ENCODE peak calls at places on chromosomes 7 and 10, in seven cellular contexts. M, J, E, R, V, F and C are unnamed samples.

GRCh38 chr7:66779669-66780408 is 39.3 kb downstream of the RABGEF1 start:
- DNase-seq in F (no peak), E (peak), V (no peak), M (no peak), R (no peak), J (peak), C (no peak)

GRCh38 chr7:130290745-130291144 is 2.2 kb upstream of the CPA4 start:
- DNase-seq in R (no peak), M (no peak), F (no peak), V (peak), J (no peak), E (peak), C (peak)

GRCh38 chr10:85609509-85609908 is 757.1 kb downstream of the GRID1 start:
- DNase-seq in M (no peak), J (no peak), E (no peak), V (no peak), F (no peak), R (no peak), C (no peak)

GRCh38 chr7:44150466-44150832 is 9.3 kb upstream of the MYL7 start:
- DNase-seq in R (no peak), E (no peak), V (no peak), J (no peak), M (no peak), F (no peak), C (no peak)

GRCh38 chr7:115299379-115300038 is 377.6 kb downstream of the MDFIC start:
- DNase-seq in J (no peak), E (peak), R (no peak), F (no peak), V (peak), M (no peak), C (peak)

GRCh38 chr10:88661577-88661976 is 2.7 kb upstream of the LIPF start:
- DNase-seq in M (no peak), R (no peak), E (no peak), V (no peak), J (no peak), F (no peak), C (no peak)

GRCh38 chr10:88409236-88409635 is 173.9 kb downstream of the RNLS start:
- DNase-seq in R (no peak), E (peak), F (no peak), J (no peak), M (no peak), V (no peak), C (no peak)

GRCh38 chr10:124701435-124701834 is 42.7 kb downstream of the FAM53B start:
- DNase-seq in F (peak), E (peak), V (peak), J (peak), R (peak), M (peak), C (peak)

GRCh38 chr10:89805599-89806013 is 104.2 kb downstream of the KIF20B start:
- DNase-seq in V (no peak), J (no peak), M (no peak), R (no peak), E (no peak), F (no peak), C (no peak)

GRCh38 chr10:44418637-44419036 is 33.7 kb upstream of the CXCL12 start:
- DNase-seq in M (no peak), E (no peak), V (no peak), R (no peak), J (no peak), F (no peak), C (no peak)

GRCh38 chr7:92464515-92464914 is 13.2 kb downstream of the ERVW-1 start:
- DNase-seq in F (no peak), J (no peak), R (no peak), V (no peak), M (no peak), E (no peak), C (no peak)

GRCh38 chr7:6536262-6536770 is 14.9 kb downstream of the GRID2IP start:
- DNase-seq in F (no peak), J (no peak), V (no peak), M (no peak), E (no peak), R (no peak), C (no peak)

GRCh38 chr10:77029684-77030407 is 607.8 kb downstream of the KCNMA1 start:
- DNase-seq in J (no peak), R (no peak), M (no peak), E (no peak), V (no peak), F (no peak), C (no peak)

GRCh38 chr10:28008054-28008453 is 9.2 kb upstream of the ODAD2 start:
- DNase-seq in J (no peak), F (no peak), V (no peak), M (no peak), R (no peak), E (no peak), C (no peak)

GRCh38 chr10:70777063-70777875 is 7.9 kb downstream of the TBATA start:
- DNase-seq in V (no peak), F (no peak), R (peak), E (no peak), J (no peak), M (no peak), C (no peak)

GRCh38 chr10:62106929-62107519 is 161.6 kb downstream of the RTKN2 start:
- DNase-seq in R (no peak), E (no peak), F (no peak), M (no peak), V (no peak), J (no peak), C (no peak)

GRCh38 chr10:118668228-118668952 is 72.9 kb upstream of the PRLHR start:
- DNase-seq in M (no peak), J (no peak), F (no peak), V (no peak), E (no peak), R (no peak), C (no peak)

GRCh38 chr10:101749033-101749432 is 26.9 kb downstream of the FGF8 start:
- DNase-seq in M (no peak), J (no peak), R (no peak), F (no peak), E (no peak), V (no peak), C (no peak)

GRCh38 chr10:117360994-117361667 is 14.1 kb downstream of the PDZD8 start:
- DNase-seq in R (no peak), F (no peak), J (peak), V (no peak), M (no peak), E (peak), C (peak)

GRCh38 chr7:39580150-39580874 is 14.1 kb downstream of the YAE1 start:
- DNase-seq in J (peak), M (peak), V (peak), F (peak), E (peak), R (peak), C (peak)

GRCh38 chr7:139773372-139773771 is 4.4 kb downstream of the HIPK2 start:
- DNase-seq in R (no peak), J (no peak), E (no peak), M (no peak), V (no peak), F (no peak), C (no peak)

GRCh38 chr10:101155896-101156295 is 24.8 kb downstream of the TLX1 start:
- DNase-seq in E (no peak), J (no peak), M (no peak), R (no peak), V (no peak), F (no peak), C (peak)

GRCh38 chr7:30445770-30446169 is 32.8 kb downstream of the NOD1 start:
- DNase-seq in R (peak), M (peak), F (peak), V (no peak), J (peak), E (peak), C (peak)

GRCh38 chr7:33143996-33144718 is 14.8 kb downstream of the BBS9 start:
- DNase-seq in V (no peak), J (peak), M (no peak), E (peak), R (no peak), F (no peak), C (peak)

GRCh38 chr7:39894904-39895303 is 55.2 kb upstream of the CDK13 start:
- DNase-seq in E (no peak), F (no peak), M (no peak), R (no peak), V (no peak), J (no peak), C (no peak)

GRCh38 chr7:37092548-37092947 is 356.1 kb downstream of the ELMO1 start:
- DNase-seq in M (no peak), R (no peak), J (no peak), V (no peak), E (no peak), F (no peak), C (no peak)

GRCh38 chr7:69598081-69598486 is at the start of gene AUTS2:
- DNase-seq in F (peak), E (peak), M (peak), V (peak), R (peak), J (peak), C (peak)

GRCh38 chr7:144785491-144785890 is 50.4 kb downstream of the TPK1 start:
- DNase-seq in V (no peak), J (no peak), F (no peak), M (no peak), E (no peak), R (no peak), C (no peak)

GRCh38 chr10:28668363-28669226 is 8.7 kb upstream of the BAMBI start:
- DNase-seq in E (peak), J (peak), R (peak), F (no peak), V (no peak), M (peak), C (no peak)

GRCh38 chr7:74289660-74290589 is 718 bp downstream of the CLIP2 start:
- DNase-seq in M (peak), J (no peak), E (no peak), R (peak), F (peak), V (no peak), C (peak)

GRCh38 chr10:125120046-125120710 is 40.2 kb downstream of the CTBP2 start:
- DNase-seq in R (peak), F (no peak), M (no peak), J (peak), E (no peak), V (no peak), C (peak)

GRCh38 chr7:78311176-78311575 is 512.6 kb downstream of the PHTF2 start:
- DNase-seq in V (no peak), F (no peak), R (no peak), M (no peak), J (no peak), E (no peak), C (peak)

GRCh38 chr7:127943541-127944521 is 87.4 kb downstream of the LRRC4 start:
- DNase-seq in J (peak), M (no peak), F (peak), V (peak), E (peak), R (no peak), C (peak)

GRCh38 chr10:5442056-5442989 is 30.0 kb downstream of the NET1 start:
- DNase-seq in V (no peak), M (no peak), F (peak), E (no peak), R (no peak), J (peak), C (peak)

GRCh38 chr10:112287844-112288243 is 4.6 kb downstream of the TECTB start:
- DNase-seq in F (no peak), E (no peak), J (no peak), M (no peak), R (no peak), V (no peak), C (no peak)
- H3K4me3 ChIP-seq in F (no peak), E (no peak), J (no peak), M (no peak), R (no peak), V (no peak), C (no peak)

DNA sequence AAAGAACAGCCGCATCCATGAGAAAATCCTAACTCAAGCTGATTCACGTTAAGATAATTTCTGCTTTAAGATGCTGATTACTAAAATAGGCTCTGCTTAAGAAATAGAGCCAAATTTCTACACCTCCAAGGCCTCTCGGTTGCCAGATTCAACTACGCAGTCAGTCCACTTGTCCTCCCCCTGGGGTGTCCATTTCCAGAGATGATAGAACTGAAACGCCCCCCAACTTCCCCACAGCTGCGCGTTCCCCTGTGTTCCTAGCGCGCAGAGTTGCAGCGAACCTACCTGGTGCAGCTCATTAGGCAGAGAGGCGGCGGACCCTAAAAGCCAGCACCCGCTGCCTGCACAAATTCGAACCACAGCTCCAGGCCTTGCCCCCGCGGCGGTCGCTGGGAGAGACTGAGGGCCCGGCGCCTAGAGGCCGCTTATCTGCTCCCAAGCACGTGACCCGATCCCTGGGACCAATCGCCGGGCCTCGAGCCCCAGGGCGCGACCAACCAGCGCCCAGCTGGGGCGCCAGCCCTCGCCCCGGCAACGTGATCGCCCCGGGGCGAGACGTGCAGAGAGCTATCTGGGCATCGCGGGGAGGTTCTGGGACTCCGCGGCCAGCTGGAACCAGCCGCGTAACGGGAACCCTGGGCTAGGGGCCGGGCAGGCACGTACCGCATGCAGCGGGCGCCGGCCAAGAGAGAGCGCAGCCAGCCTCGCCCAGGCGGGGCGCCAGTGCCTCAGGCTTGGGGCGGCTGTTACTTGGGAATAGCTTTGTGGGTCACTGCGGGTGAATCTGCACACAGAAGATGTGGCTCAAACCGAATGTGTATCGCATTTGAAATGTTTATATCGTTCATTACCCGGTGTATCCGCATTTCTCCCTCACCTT is at the start of gene PPP1R3C:
- DNase-seq in F (peak), R (peak), J (peak), M (peak), E (peak), V (peak), C (peak)
- TF ChIP-seq CTCF in F (no peak), R (peak), J (peak), M (peak), E (peak), V (peak), C (peak)

GRCh38 chr10:4051011-4051407 is 266.0 kb upstream of the KLF6 start:
- DNase-seq in E (no peak), R (no peak), V (no peak), J (peak), M (no peak), F (peak), C (peak)

GRCh38 chr10:4053940-4054339 is 268.9 kb upstream of the KLF6 start:
- DNase-seq in R (no peak), F (no peak), M (no peak), J (peak), V (no peak), E (no peak), C (no peak)

GRCh38 chr10:4048245-4048864 is 263.3 kb upstream of the KLF6 start:
- DNase-seq in J (no peak), R (no peak), M (no peak), V (no peak), F (no peak), E (no peak), C (no peak)

GRCh38 chr10:4050061-4050460 is 265.1 kb upstream of the KLF6 start:
- DNase-seq in E (no peak), J (no peak), V (no peak), F (no peak), R (no peak), M (no peak), C (no peak)

DNA sequence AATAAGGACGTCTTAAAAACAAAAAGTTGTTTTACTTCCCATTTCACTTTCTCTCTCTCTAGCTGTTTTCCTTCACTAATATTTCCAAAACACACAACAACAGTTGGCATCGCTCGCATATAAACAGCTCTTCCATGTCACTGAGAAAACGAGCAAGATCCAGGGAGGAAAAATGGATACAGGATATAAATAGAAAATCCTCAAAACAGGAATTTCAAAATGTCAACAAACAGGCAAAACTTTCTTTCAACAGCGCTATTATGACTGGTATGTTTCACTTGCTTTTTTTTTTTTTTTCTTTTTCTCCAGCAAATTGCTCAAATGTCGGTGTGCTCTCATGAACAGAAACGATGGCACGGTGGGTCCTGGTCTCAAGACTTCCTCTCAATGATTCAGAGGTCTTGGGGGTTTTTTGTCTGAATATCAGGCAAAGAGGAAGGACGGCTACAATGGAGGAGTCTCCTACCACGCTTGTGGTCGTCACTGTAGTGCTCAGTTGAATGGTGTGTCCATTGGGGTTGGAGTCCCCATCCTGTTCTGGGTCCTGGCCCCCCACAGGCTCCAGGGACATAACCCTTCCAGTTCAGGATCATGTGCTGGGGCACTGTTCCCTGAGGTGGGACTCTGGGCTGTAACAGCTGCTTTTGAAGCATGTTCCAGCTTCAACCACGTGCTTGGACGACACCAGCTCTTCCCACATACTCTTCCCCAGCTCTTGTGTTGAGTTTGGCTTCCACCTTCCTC is 266.6 kb upstream of the KLF6 start:
- DNase-seq in V (no peak), E (no peak), F (no peak), J (no peak), R (no peak), M (no peak), C (no peak)
- H3K4me3 ChIP-seq in V (no peak), E (peak), F (peak), J (peak), R (no peak), M (peak), C (peak)

GRCh38 chr10:43074827-43075611 is 1.9 kb upstream of the RET start:
- DNase-seq in E (no peak), R (peak), V (no peak), J (no peak), F (no peak), M (peak), C (no peak)

GRCh38 chr10:43076876-43077420 is at the start of gene RET:
- DNase-seq in E (no peak), V (no peak), M (peak), J (no peak), R (no peak), F (peak), C (no peak)

GRCh38 chr10:43074409-43074808 is 2.5 kb upstream of the RET start:
- DNase-seq in J (no peak), F (no peak), V (no peak), M (peak), R (peak), E (no peak), C (no peak)

GRCh38 chr10:43076311-43076875 is 476 bp upstream of the RET start:
- DNase-seq in F (no peak), R (no peak), J (no peak), M (no peak), E (no peak), V (no peak), C (no peak)

DNA sequence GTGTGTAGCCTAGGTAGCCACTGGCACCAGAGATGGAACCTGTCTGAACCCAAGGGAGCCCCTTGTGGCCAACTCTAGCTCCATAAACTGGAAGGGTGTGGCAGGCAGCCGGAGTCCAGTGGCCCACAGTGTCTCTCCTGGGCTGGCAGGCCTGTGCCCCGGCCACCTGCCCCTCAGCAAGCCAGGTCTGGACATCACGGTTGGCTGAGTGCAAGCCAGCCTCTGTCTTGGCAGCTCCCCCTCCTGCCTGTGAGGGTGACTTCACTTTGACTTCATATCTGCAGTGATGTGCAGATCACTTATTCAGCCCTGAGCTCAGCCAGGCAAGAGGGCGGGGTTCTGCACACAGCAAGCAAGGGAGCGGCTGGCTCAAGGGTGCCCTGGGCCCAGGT is 1.3 kb upstream of the RET start:
- DNase-seq in F (no peak), R (no peak), V (no peak), M (no peak), J (no peak), E (no peak), C (no peak)
- TF ChIP-seq CTCF in F (no peak), R (no peak), V (no peak), M (no peak), J (peak), E (no peak), C (no peak)

DNA sequence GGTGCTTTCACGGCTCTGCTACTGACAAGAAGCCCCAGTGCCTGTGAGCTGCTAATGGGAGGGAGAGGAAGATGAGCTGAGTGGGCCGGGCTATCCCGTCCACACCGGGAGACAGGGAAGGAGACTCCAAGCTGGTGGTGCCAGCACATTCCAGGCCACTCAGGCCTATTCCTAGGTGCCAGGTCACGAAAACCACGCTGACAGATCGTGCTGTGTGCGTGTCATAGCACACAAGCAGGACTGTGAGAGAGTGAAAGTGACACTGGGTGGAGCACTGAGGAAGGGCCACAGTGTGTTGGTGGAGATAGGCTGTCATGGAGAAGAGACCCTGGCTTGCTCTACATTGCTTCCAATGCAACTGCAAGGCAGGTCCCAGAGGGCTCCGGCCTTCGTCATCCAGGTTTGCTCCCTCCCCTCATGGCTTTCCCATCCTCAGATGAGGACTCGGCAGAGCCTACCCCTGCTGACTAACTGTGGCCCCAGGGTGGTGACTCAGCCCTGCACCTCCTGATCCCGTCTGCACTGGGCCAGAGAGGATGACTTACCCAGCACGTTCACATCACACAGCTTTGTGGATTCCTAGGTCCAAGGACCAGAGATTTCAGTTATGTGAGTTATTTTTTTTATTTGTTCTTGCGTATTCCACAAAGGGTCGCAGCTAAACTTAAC is 167.3 kb downstream of the EGFR start:
- DNase-seq in F (no peak), J (peak), E (peak), M (peak), V (peak), R (no peak), C (peak)
- H3K4me3 ChIP-seq in F (no peak), J (no peak), E (no peak), M (peak), V (no peak), R (no peak), C (no peak)

GRCh38 chr7:56063882-56064625 is at the start of gene SUMF2:
- DNase-seq in M (peak), R (peak), J (peak), F (peak), V (peak), E (peak), C (peak)
- TF ChIP-seq CTCF in M (no peak), R (peak), J (no peak), F (no peak), V (peak), E (no peak), C (peak)